ENCODE peak calls at places on chromosomes 2 and 18, in nine cellular contexts. Y is psoas muscle, R is fibroblast of mammary gland, V is neural crest cell, Q is upper lobe of right lung, O is neural progenitor cell, J is tibial artery, I is left ventricle myocardium inferior, X is progenitor cell of endocrine pancreas. E is an unnamed sample.

GRCh38 chr2:128726221-128726620 is 407.6 kb upstream of the HS6ST1 start:
- DNase-seq in J (no peak), V (no peak), O (no peak), X (no peak), Q (no peak), R (peak; percentile 25), I (no peak), Y (no peak), E (no peak)

GRCh38 chr18:10424576-10425314 is 29.7 kb upstream of the APCDD1 start:
- DNase-seq in V (no peak), I (peak; percentile 51), Y (peak; percentile 72), X (no peak), R (peak; percentile 46), O (no peak), J (peak; percentile 41), Q (no peak), E (no peak)

GRCh38 chr2:156890498-156891148 is 366.9 kb upstream of the GALNT5 start:
- DNase-seq in X (no peak), V (no peak), R (no peak), Q (no peak), J (no peak), O (no peak), Y (no peak), I (no peak), E (no peak)

GRCh38 chr18:78649421-78649820 is 330.2 kb upstream of the SALL3 start:
- DNase-seq in R (no peak), J (no peak), V (no peak), O (no peak), I (no peak), Q (no peak), X (no peak), Y (no peak), E (no peak)

GRCh38 chr2:177784449-177784845 is 288.1 kb downstream of the PDE11A start:
- DNase-seq in X (no peak), Q (no peak), I (no peak), Y (no peak), R (peak; percentile 84), O (no peak), J (no peak), V (no peak), E (no peak)

GRCh38 chr2:237892478-237892877 is 33.1 kb downstream of the RAMP1 start:
- DNase-seq in X (no peak), O (no peak), I (no peak), V (no peak), Y (no peak), R (no peak), J (no peak), Q (no peak), E (no peak)

GRCh38 chr2:54176577-54176976 is 61.2 kb downstream of the ACYP2 start:
- DNase-seq in Q (peak; percentile 64), O (no peak), R (peak; percentile 59), Y (peak; percentile 59), V (peak; percentile 14), J (peak; percentile 57), I (peak; percentile 50), X (no peak), E (no peak)

GRCh38 chr2:112793449-112793978 is 9.2 kb upstream of the IL1A start:
- DNase-seq in X (no peak), V (no peak), J (no peak), Y (no peak), O (no peak), R (peak; percentile 47), I (no peak), Q (no peak), E (no peak)

GRCh38 chr2:21423854-21424253 is 300.1 kb downstream of the TDRD15 start:
- DNase-seq in R (no peak), O (no peak), Q (no peak), I (no peak), J (no peak), Y (no peak), V (no peak), X (no peak), E (no peak)

GRCh38 chr2:88873620-88874019 is 182.1 kb downstream of the RPIA start:
- DNase-seq in O (no peak), R (no peak), Q (no peak), V (no peak), J (no peak), Y (no peak), X (no peak), I (no peak), E (no peak)

GRCh38 chr2:221517362-221518121 is 54.6 kb downstream of the EPHA4 start:
- DNase-seq in J (peak; percentile 28), V (no peak), X (no peak), O (no peak), R (peak; percentile 76), Q (peak; percentile 81), I (no peak), Y (peak; percentile 65), E (no peak)

GRCh38 chr2:182144780-182145170 is 159.1 kb downstream of the PPP1R1C start:
- DNase-seq in I (peak; percentile 30), J (no peak), V (no peak), Y (no peak), O (no peak), R (no peak), X (no peak), Q (no peak), E (no peak)

GRCh38 chr2:217153433-217153997 is 293.7 kb upstream of the TNP1 start:
- DNase-seq in Q (no peak), R (no peak), I (no peak), Y (no peak), O (no peak), X (no peak), J (no peak), V (no peak), E (no peak)

GRCh38 chr2:232365621-232366321 is 12.8 kb upstream of the ALPP start:
- DNase-seq in Y (peak; percentile 34), I (no peak), O (peak; percentile 67), X (no peak), V (peak; percentile 51), Q (no peak), J (no peak), R (no peak), E (no peak)

GRCh38 chr2:232367016-232367415 is 11.5 kb upstream of the ALPP start:
- DNase-seq in V (no peak), I (no peak), O (no peak), Q (no peak), X (no peak), R (no peak), J (no peak), Y (no peak), E (no peak)

GRCh38 chr2:232369126-232369955 is 9.2 kb upstream of the ALPP start:
- DNase-seq in V (no peak), I (no peak), O (no peak), X (no peak), R (no peak), Q (peak; percentile 52), Y (no peak), J (no peak), E (no peak)

GRCh38 chr2:232368311-232368731 is 10.2 kb upstream of the ALPP start:
- DNase-seq in Y (no peak), X (no peak), V (no peak), I (no peak), J (no peak), O (peak; percentile 23), R (no peak), Q (peak; percentile 45), E (no peak)

DNA sequence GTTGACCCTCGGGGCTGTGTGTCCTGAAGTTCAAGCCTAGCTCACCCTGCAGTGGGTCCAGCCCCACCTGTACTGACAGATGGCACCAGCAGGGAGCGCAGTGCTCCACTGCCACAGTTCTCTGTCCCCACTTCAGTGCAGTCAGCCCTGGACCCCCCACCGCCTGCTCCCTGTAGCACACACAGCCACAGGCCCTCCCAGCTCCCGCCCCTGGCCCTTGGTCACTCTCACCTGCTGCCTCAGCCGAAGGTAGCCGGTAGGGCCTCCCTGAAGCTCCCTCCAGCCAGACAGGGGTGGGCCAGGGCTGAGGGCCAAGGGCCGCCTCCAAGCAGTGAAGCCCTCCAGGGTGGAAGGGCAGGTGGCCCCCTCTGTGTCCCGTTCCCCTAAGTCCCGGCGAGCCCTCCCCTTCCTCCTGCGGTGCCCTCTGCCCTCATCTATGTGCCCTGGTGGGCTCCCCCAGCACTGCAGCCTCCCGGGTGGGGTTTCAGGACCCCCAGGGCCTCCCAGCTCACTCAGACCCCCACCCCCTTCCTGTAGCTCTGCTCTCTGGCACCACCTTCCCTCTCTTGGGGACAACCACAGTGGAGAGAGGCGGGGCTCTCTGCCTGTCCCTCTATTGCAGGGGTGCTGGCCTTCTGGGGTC is 10.8 kb upstream of the ALPP start:
- DNase-seq in O (peak; percentile 55), X (no peak), R (no peak), Y (no peak), V (no peak), I (no peak), Q (peak; percentile 63), J (no peak), E (no peak)
- TF ChIP-seq CTCF in O (peak; percentile 47), X (peak; percentile 24), R (peak; percentile 2), Y (no peak), V (peak; percentile 36), I (no peak), Q (peak; percentile 7), J (no peak), E (peak; percentile 55)

GRCh38 chr2:176088048-176088936 is 4.2 kb upstream of the HOXD13 start:
- DNase-seq in J (peak; percentile 51), Y (peak; percentile 79), X (no peak), V (peak; percentile 62), I (peak; percentile 53), R (peak; percentile 32), Q (peak; percentile 79), O (peak; percentile 76), E (peak; percentile 80)
- TF ChIP-seq CTCF in J (peak; percentile 71), Y (peak; percentile 79), X (peak; percentile 76), V (peak; percentile 72), I (peak; percentile 82), R (peak; percentile 61), Q (peak; percentile 79), O (peak; percentile 71), E (peak; percentile 80)

GRCh38 chr18:46097853-46098615 is at the start of gene ATP5F1A:
- DNase-seq in X (peak; percentile 54), J (peak; percentile 88), V (peak; percentile 76), Q (peak; percentile 92), I (peak; percentile 86), Y (peak; percentile 93), R (peak; percentile 77), O (peak; percentile 89), E (peak; percentile 82)
- TF ChIP-seq CTCF in X (peak; percentile 8), J (no peak), V (peak; percentile 12), Q (no peak), I (no peak), Y (no peak), R (no peak), O (peak; percentile 4), E (no peak)

GRCh38 chr18:56470679-56471345 is 167.6 kb downstream of the TXNL1 start:
- DNase-seq in O (no peak), R (no peak), I (peak; percentile 31), Q (no peak), Y (peak; percentile 61), J (no peak), X (no peak), V (no peak), E (no peak)
- TF ChIP-seq CTCF in O (no peak), R (no peak), I (no peak), Q (no peak), Y (no peak), J (no peak), X (no peak), V (no peak), E (no peak)

DNA sequence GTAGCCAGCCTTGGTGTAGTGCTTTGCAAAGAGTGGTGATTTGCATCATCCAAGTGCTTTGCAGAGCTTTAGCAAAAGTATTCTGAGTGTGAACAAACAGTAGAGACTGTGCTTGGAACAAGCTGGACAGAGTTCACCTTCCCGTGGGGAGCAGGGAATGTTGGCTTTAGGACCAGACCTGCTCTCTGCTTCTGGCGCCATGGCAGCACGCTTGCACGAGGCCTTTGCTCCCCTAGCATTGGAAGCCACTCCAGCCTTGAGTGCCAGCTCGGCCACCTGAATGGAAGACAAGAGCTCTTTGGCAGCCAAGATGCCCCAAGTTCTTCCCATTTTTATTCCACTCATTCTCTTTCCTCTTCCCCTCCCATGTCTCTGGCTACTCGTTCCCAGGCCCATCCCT is 250.8 kb upstream of the OSR1 start:
- DNase-seq in V (no peak), R (peak; percentile 22), Y (no peak), I (no peak), J (no peak), O (no peak), Q (no peak), X (no peak), E (no peak)
- TF ChIP-seq CTCF in V (no peak), R (no peak), Y (no peak), I (no peak), J (no peak), O (no peak), Q (no peak), X (no peak), E (no peak)